ENCODE peak calls at places on chromosomes 6 and 20, in six cellular contexts. R is heart left ventricle; H is right cardiac atrium; F is CD4-positive, CD25-positive, alpha-beta regulatory T cell; Q is CD8-positive, alpha-beta T cell; L is fibroblast of lung. M is an unnamed sample.

GRCh38 chr6:128507337-128508310 is 12.8 kb downstream of the PTPRK start:
- DNase-seq in L (peak; percentile 55), H (no peak), Q (no peak), R (no peak), F (no peak), M (no peak)

GRCh38 chr6:138182939-138183791 is 21.4 kb downstream of the ARFGEF3 start:
- DNase-seq in Q (no peak), L (no peak), F (no peak), R (no peak), H (no peak), M (no peak)

GRCh38 chr6:136510299-136510698 is 39.9 kb downstream of the MAP7 start:
- DNase-seq in Q (no peak), R (no peak), L (no peak), F (no peak), H (no peak), M (no peak)

GRCh38 chr20:11716239-11716944 is 201.3 kb upstream of the BTBD3 start:
- DNase-seq in L (peak; percentile 38), F (no peak), R (no peak), Q (no peak), H (no peak), M (no peak)

GRCh38 chr6:154496191-154496590 is 14.3 kb downstream of the CNKSR3 start:
- DNase-seq in F (no peak), R (no peak), L (no peak), H (no peak), Q (no peak), M (no peak)

GRCh38 chr6:79413562-79414002 is 123.6 kb downstream of the LCA5 start:
- DNase-seq in F (no peak), Q (no peak), R (no peak), H (no peak), L (peak; percentile 85), M (no peak)

GRCh38 chr20:48957521-48957920 is 36.0 kb downstream of the ARFGEF2 start:
- DNase-seq in H (no peak), Q (no peak), R (no peak), L (no peak), F (no peak), M (no peak)

GRCh38 chr6:6870914-6871313 is 236.8 kb upstream of the RREB1 start:
- DNase-seq in H (no peak), F (no peak), Q (no peak), R (no peak), L (no peak), M (no peak)

GRCh38 chr6:8029243-8029870 is 34.8 kb downstream of the BLOC1S5 start:
- DNase-seq in F (no peak), Q (no peak), L (no peak), R (no peak), H (peak; percentile 54), M (no peak)

GRCh38 chr20:35721621-35722020 is 20.4 kb downstream of the RBM39 start:
- DNase-seq in H (no peak), R (no peak), L (no peak), F (no peak), Q (no peak), M (no peak)

GRCh38 chr20:12111431-12112088 is 193.9 kb downstream of the BTBD3 start:
- DNase-seq in L (no peak), Q (no peak), R (no peak), H (no peak), F (no peak), M (no peak)

GRCh38 chr6:35298625-35299140 is 1.1 kb downstream of the DEF6 start:
- DNase-seq in R (no peak), L (no peak), Q (peak; percentile 34), H (no peak), F (peak; percentile 62), M (no peak)

GRCh38 chr6:939526-940252 is 246.8 kb upstream of the EXOC2 start:
- DNase-seq in L (peak; percentile 9), Q (no peak), H (no peak), F (no peak), R (no peak), M (no peak)

GRCh38 chr6:10855233-10855632 is 16.9 kb upstream of the MAK start:
- DNase-seq in R (no peak), F (no peak), H (no peak), Q (no peak), L (no peak), M (no peak)

GRCh38 chr6:134596191-134596590 is 278.3 kb upstream of the SGK1 start:
- DNase-seq in R (no peak), L (no peak), Q (no peak), F (no peak), H (peak; percentile 47), M (no peak)

GRCh38 chr6:854405-855073 is 161.6 kb upstream of the EXOC2 start:
- DNase-seq in L (peak; percentile 41), R (no peak), Q (no peak), H (no peak), F (no peak), M (no peak)

GRCh38 chr6:19268718-19269117 is 568.5 kb upstream of the ID4 start:
- DNase-seq in Q (no peak), L (no peak), H (no peak), F (no peak), R (no peak), M (no peak)

GRCh38 chr6:106163966-106164877 is 78.1 kb downstream of the PRDM1 start:
- DNase-seq in H (no peak), F (peak; percentile 79), Q (no peak), L (peak; percentile 93), R (peak; percentile 31), M (peak; percentile 17)

GRCh38 chr6:124433369-124434064 is 528.7 kb upstream of the RNF217 start:
- DNase-seq in R (no peak), Q (no peak), F (no peak), H (no peak), L (no peak), M (no peak)

GRCh38 chr6:37239511-37239910 is 18.1 kb upstream of the TBC1D22B start:
- DNase-seq in F (no peak), L (peak; percentile 85), R (no peak), Q (no peak), H (no peak), M (no peak)
- H3K27ac ChIP-seq in F (no peak overlapping the region), L (peak overlapping the region; percentile 91), R (peak overlapping the region; percentile 62), Q (no peak overlapping the region), H (peak overlapping the region; percentile 55), M (peak overlapping the region; percentile 84)

DNA sequence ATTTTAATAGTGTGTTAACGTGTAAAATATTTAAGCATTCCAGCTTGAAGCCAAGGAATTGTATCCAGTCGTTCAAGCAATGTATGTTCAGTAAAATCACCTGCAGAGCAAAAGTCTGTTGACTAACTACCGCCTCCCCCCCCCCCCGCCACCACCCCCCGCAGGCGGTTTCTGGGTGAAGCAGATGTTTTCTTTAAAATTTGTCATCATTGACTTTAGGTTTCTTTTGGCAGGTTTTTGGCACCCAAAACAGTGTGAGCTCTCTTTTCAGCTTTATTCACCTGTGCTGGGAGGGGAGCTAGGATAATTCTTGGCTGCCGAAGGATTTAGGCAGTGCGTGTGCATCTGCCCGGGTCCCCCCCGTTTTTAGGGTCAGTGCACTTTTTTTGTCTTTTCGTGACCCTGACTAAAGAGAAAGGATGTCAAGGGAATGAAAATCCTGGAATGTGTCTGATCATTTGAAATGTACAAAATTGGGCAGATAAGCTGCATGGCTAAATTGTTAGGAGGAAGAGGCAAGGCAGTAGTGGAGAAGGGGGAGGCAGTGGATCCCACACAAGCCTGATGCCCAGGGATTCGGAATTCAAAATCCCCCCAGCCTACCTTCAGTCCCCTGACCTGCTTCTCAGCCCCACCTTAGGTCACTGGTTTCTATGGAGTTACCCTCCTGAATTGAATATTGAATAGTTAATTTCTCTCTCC is 1.1 kb downstream of the EDN1 start:
- DNase-seq in Q (no peak), R (no peak), F (no peak), L (no peak), H (no peak), M (no peak)
- H3K4me3 ChIP-seq in Q (no peak overlapping the region), R (peak overlapping the region; percentile 54), F (no peak overlapping the region), L (peak overlapping the region; percentile 71), H (peak overlapping the region; percentile 72), M (no peak overlapping the region)

DNA sequence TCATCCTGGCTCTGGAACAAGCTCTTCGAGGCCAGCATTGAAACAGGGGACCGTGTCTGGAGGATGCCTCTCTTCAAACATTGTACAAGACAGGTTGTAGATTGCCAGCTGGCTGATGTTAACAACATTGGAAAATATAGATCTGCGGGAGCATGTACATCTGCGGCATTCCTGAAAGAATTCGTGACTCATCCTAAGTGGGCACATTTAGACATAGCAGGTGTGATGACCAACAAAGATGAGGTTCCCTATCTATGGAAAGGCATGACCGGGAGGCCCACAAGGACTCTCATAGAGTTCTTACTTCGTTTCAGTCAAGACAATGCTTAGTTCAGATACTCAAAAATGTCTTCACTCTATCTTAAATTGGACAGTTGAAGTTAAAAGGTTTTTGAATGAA is 3.6 kb upstream of the CDKN1A start:
- DNase-seq in Q (no peak), R (no peak), F (no peak), H (no peak), L (no peak), M (no peak)
- H3K27ac ChIP-seq in Q (no peak overlapping the region), R (no peak overlapping the region), F (no peak overlapping the region), H (no peak overlapping the region), L (no peak overlapping the region), M (no peak overlapping the region)

GRCh38 chr6:24927985-24928735 is 7.6 kb downstream of the RIPOR2 start:
- DNase-seq in R (no peak), Q (no peak), F (no peak), L (peak; percentile 84), H (no peak), M (no peak)

GRCh38 chr6:24931752-24932691 is 3.7 kb downstream of the RIPOR2 start:
- DNase-seq in L (peak; percentile 63), Q (no peak), H (no peak), R (no peak), F (peak; percentile 82), M (no peak)

GRCh38 chr6:24931296-24931695 is 4.5 kb downstream of the RIPOR2 start:
- DNase-seq in R (no peak), L (peak; percentile 61), F (no peak), Q (no peak), H (no peak), M (no peak)

GRCh38 chr6:24929255-24929654 is 6.5 kb downstream of the RIPOR2 start:
- DNase-seq in F (peak; percentile 65), Q (no peak), H (no peak), L (no peak), R (no peak), M (no peak)

DNA sequence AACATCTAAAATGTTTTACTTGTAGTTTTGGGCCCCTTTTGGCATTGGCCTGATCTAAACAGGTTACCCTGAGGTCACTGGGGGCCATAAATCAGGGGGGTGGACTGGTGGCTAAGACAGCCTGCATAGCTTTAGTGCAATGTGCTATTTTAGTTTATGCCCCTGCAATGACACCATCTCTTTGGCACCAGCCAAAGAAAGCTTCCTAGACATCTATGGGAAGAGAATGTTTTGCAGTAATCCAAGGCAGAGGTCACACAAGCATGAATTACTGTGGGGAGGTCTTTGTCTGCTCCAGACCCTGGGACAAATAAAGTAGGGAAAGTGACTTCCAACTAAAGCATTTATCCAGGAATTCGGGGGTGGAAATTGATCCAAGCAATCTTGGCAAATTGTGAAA is 5.4 kb downstream of the RIPOR2 start:
- DNase-seq in L (peak; percentile 90), Q (no peak), F (no peak), H (no peak), R (peak; percentile 54), M (no peak)
- H3K4me3 ChIP-seq in L (no peak overlapping the region), Q (peak overlapping the region; percentile 68), F (peak overlapping the region; percentile 99), H (no peak overlapping the region), R (no peak overlapping the region), M (no peak overlapping the region)